ENCODE peak calls at places on chromosomes 3 and 15, in four cellular contexts. L is cardiac fibroblast, U is AML-193, X is upper lobe of right lung. Z is an unnamed sample.

GRCh38 chr3:48784426-48785120 is 63.1 kb downstream of the PRKAR2A start:
- DNase-seq in X (no peak), L (no peak), U (no peak), Z (no peak)

GRCh38 chr3:179266701-179267211 is 15.8 kb upstream of the KCNMB3 start:
- DNase-seq in X (no peak), U (no peak), L (no peak), Z (no peak)

GRCh38 chr3:162938073-162938472 is 1441.5 kb downstream of the OTOL1 start:
- DNase-seq in L (no peak), X (no peak), U (no peak), Z (no peak)

GRCh38 chr3:57017481-57017880 is 43.0 kb upstream of the SPATA12 start:
- DNase-seq in X (no peak), U (no peak), L (peak; percentile 51), Z (no peak)

GRCh38 chr15:26372712-26373111 is 400.2 kb downstream of the GABRB3 start:
- DNase-seq in U (no peak), X (no peak), L (no peak), Z (no peak)

GRCh38 chr3:58041826-58042324 is 33.7 kb downstream of the FLNB start:
- DNase-seq in X (no peak), U (no peak), L (peak; percentile 51), Z (no peak)

GRCh38 chr3:54578417-54578816 is 349.4 kb downstream of the LRTM1 start:
- DNase-seq in X (no peak), U (no peak), L (no peak), Z (no peak)

GRCh38 chr3:71110531-71111222 is 472.9 kb downstream of the FOXP1 start:
- DNase-seq in L (no peak), U (no peak), X (no peak), Z (no peak)

GRCh38 chr15:48002772-48003171 is 118.0 kb upstream of the SLC24A5 start:
- DNase-seq in X (no peak), L (no peak), U (no peak), Z (peak; percentile 6)

GRCh38 chr3:45915518-45916231 is 27.6 kb upstream of the CXCR6 start:
- DNase-seq in U (no peak), X (peak; percentile 74), L (peak; percentile 67), Z (no peak)

GRCh38 chr3:46971151-46971550 is 5.4 kb downstream of the CCDC12 start:
- DNase-seq in X (no peak), U (no peak), L (no peak), Z (no peak)

GRCh38 chr15:74787251-74788041 is 5.6 kb downstream of the CSK start:
- DNase-seq in L (peak; percentile 70), X (peak; percentile 91), U (peak; percentile 88), Z (peak; percentile 95)

GRCh38 chr3:58350627-58351013 is 17.9 kb downstream of the PXK start:
- DNase-seq in U (peak; percentile 95), L (peak; percentile 44), X (no peak), Z (peak; percentile 71)

GRCh38 chr15:60223161-60223560 is 174.6 kb downstream of the ANXA2 start:
- DNase-seq in L (no peak), U (no peak), X (no peak), Z (no peak)